ENCODE peak calls at places on chromosomes 3 and 15, in four cellular contexts. Q is stimulated activated CD4-positive, alpha-beta T cell treated with anti-CD3 and anti-CD28 coated beads, Interleukin-2, amount 100 ng/mL, for 24 hours; B is AG04449; W is kidney tubule cell. I is an unnamed sample.

GRCh38 chr3:24678021-24678420 is 183.4 kb upstream of the THRB start:
- DNase-seq in W (no peak), B (no peak), Q (no peak), I (no peak)

GRCh38 chr15:72276326-72276700 is 4.0 kb upstream of the PARP6 start:
- DNase-seq in W (no peak), B (no peak), Q (no peak), I (no peak)

GRCh38 chr3:141500397-141500796 is 13.6 kb downstream of the RASA2 start:
- DNase-seq in B (no peak), Q (no peak), W (no peak), I (no peak)

GRCh38 chr3:45972534-45973402 is 22.9 kb downstream of the FYCO1 start:
- DNase-seq in B (peak; percentile 82), W (peak; percentile 69), Q (no peak), I (no peak)

GRCh38 chr3:24683511-24684384 is 189.1 kb upstream of the THRB start:
- DNase-seq in B (no peak), Q (no peak), W (peak; percentile 59), I (no peak)

GRCh38 chr3:128006471-128007424 is 45.5 kb upstream of the SEC61A1 start:
- DNase-seq in W (no peak), Q (no peak), B (no peak), I (no peak)

GRCh38 chr15:70974004-70974832 is 81.6 kb downstream of the LRRC49 start:
- DNase-seq in W (peak; percentile 37), B (peak; percentile 49), Q (no peak), I (no peak)

GRCh38 chr15:31352911-31353811 is 26.5 kb downstream of the KLF13 start:
- DNase-seq in Q (no peak), B (peak; percentile 67), W (peak; percentile 35), I (peak; percentile 90)

GRCh38 chr3:42711491-42712343 is 9.1 kb upstream of the HHATL start:
- DNase-seq in W (no peak), B (no peak), Q (no peak), I (peak; percentile 72)

GRCh38 chr3:183564046-183564445 is 8.5 kb upstream of the KLHL6 start:
- DNase-seq in Q (no peak), B (no peak), W (no peak), I (no peak)

GRCh38 chr3:140014831-140015495 is 80.0 kb downstream of the CLSTN2 start:
- DNase-seq in Q (no peak), W (no peak), B (no peak), I (no peak)

GRCh38 chr3:690770-691169 is 402.1 kb upstream of the CNTN6 start:
- DNase-seq in W (no peak), B (no peak), Q (no peak), I (no peak)

GRCh38 chr15:49675051-49675450 is 54.2 kb downstream of the DTWD1 start:
- DNase-seq in W (peak; percentile 89), B (no peak), Q (no peak), I (no peak)

GRCh38 chr3:188627652-188628051 is 473.7 kb downstream of the LPP start:
- DNase-seq in W (peak; percentile 90), Q (no peak), B (peak; percentile 82), I (no peak)

GRCh38 chr15:31435891-31436628 is 109.4 kb downstream of the KLF13 start:
- DNase-seq in B (no peak), W (no peak), Q (peak; percentile 53), I (no peak)

GRCh38 chr3:64291345-64291744 is 66.1 kb upstream of the PRICKLE2 start:
- DNase-seq in Q (no peak), B (no peak), W (peak; percentile 85), I (no peak)

GRCh38 chr15:85406916-85407315 is 26.5 kb downstream of the AKAP13 start:
- DNase-seq in B (peak; percentile 49), W (no peak), Q (no peak), I (no peak)

GRCh38 chr15:78105541-78106241 is 13.3 kb downstream of the SH2D7 start:
- DNase-seq in W (no peak), B (no peak), Q (no peak), I (no peak)

GRCh38 chr3:127799476-127800222 is 22.7 kb downstream of the MGLL start:
- DNase-seq in W (peak; percentile 96), B (peak; percentile 72), Q (no peak), I (no peak)

GRCh38 chr3:142601713-142602112 is 5.5 kb downstream of the PLS1 start:
- DNase-seq in W (no peak), Q (no peak), B (no peak), I (no peak)

GRCh38 chr15:40081691-40082194 is 26.9 kb downstream of the BMF start:
- DNase-seq in B (no peak), W (peak; percentile 80), Q (no peak), I (no peak)

GRCh38 chr15:57606816-57607215 is 15.1 kb downstream of the MYZAP start:
- DNase-seq in B (no peak), Q (no peak), W (no peak), I (no peak)

GRCh38 chr3:11089931-11090330 is 64.4 kb upstream of the HRH1 start:
- DNase-seq in W (no peak), B (no peak), Q (no peak), I (no peak)

GRCh38 chr3:45593708-45594601 is 596 bp upstream of the LIMD1 start:
- DNase-seq in W (peak; percentile 84), B (no peak), Q (peak; percentile 68), I (peak; percentile 89)

GRCh38 chr15:78316211-78317077 is 17.0 kb upstream of the SKIC8 start:
- DNase-seq in W (no peak), Q (no peak), B (no peak), I (no peak)

GRCh38 chr3:57544181-57545125 is at the start of gene DNAH12:
- DNase-seq in B (no peak), Q (no peak), W (peak; percentile 71), I (peak; percentile 87)

GRCh38 chr3:8987673-8988655 is 24.7 kb upstream of the RAD18 start:
- DNase-seq in Q (peak; percentile 60), W (peak; percentile 55), B (no peak), I (no peak)

GRCh38 chr15:59691194-59691805 is 2.2 kb upstream of the BNIP2 start:
- DNase-seq in B (no peak), W (peak; percentile 49), Q (peak; percentile 45), I (no peak)

GRCh38 chr3:38519651-38520050 is 23.5 kb downstream of the EXOG start:
- DNase-seq in B (no peak), W (no peak), Q (no peak), I (no peak)

GRCh38 chr15:72172796-72173195 is 24.8 kb downstream of the GRAMD2A start:
- DNase-seq in W (no peak), B (no peak), Q (no peak), I (no peak)

GRCh38 chr3:127072221-127072771 is 89.4 kb downstream of the PLXNA1 start:
- DNase-seq in Q (no peak), B (no peak), W (no peak), I (no peak)

GRCh38 chr3:47042231-47042791 is 62.8 kb downstream of the NBEAL2 start:
- DNase-seq in B (no peak), Q (no peak), W (no peak), I (no peak)

GRCh38 chr15:55796321-55796965 is 53.5 kb upstream of the PRTG start:
- DNase-seq in Q (no peak), B (no peak), W (peak; percentile 65), I (no peak)